ENCODE peak calls at places on chromosomes 13 and 19, in ten cellular contexts. Y, U, R, Q, G, X, J, A, F and C are unnamed samples. For H3K9me3 and H3K27me3, the result is how much of the 10 kb centered on the place peaks cover.

GRCh38 chr13:105202384-105202783 is 1333.1 kb downstream of the EFNB2 start:
- DNase-seq in J (peak), G (no peak), R (no peak), F (no peak), A (no peak), Y (no peak), U (no peak), X (no peak), Q (no peak), C (peak)

GRCh38 chr19:35043906-35044305 is 2.4 kb downstream of the HPN start:
- DNase-seq in A (no peak), Y (no peak), J (no peak), Q (no peak), G (no peak), R (no peak), U (no peak), F (no peak), X (no peak), C (no peak)

GRCh38 chr19:11450570-11451326 is 15.3 kb downstream of the PRKCSH start:
- DNase-seq in A (no peak), F (no peak), J (no peak), R (no peak), Y (no peak), X (no peak), U (no peak), Q (no peak), G (no peak), C (no peak)

GRCh38 chr19:13966684-13967128 is 14.4 kb downstream of the DCAF15 start:
- DNase-seq in A (no peak), J (no peak), X (no peak), G (no peak), U (no peak), Y (no peak), F (no peak), R (no peak), Q (no peak), C (no peak)

GRCh38 chr19:4523306-4524110 is 5.2 kb upstream of the PLIN4 start:
- DNase-seq in Q (peak), J (peak), U (peak), G (peak), F (peak), R (peak), X (peak), A (no peak), Y (no peak), C (peak)

GRCh38 chr19:2809387-2810140 is 10.1 kb upstream of the ZNF554 start:
- DNase-seq in G (no peak), X (no peak), A (no peak), R (no peak), Y (no peak), J (no peak), U (no peak), Q (no peak), F (no peak), C (no peak)

GRCh38 chr13:30763786-30764440 is 28.6 kb downstream of the ALOX5AP start:
- DNase-seq in Y (no peak), J (no peak), A (no peak), X (no peak), U (no peak), Q (no peak), G (no peak), F (no peak), R (peak), C (peak)

GRCh38 chr13:72255908-72256307 is 388.9 kb upstream of the DACH1 start:
- DNase-seq in R (no peak), J (peak), Y (no peak), U (no peak), G (no peak), A (no peak), F (no peak), Q (no peak), X (no peak), C (peak)

GRCh38 chr13:52158629-52159158 is 703 bp downstream of the NEK3 start:
- DNase-seq in U (peak), R (peak), Y (no peak), F (peak), J (peak), A (no peak), Q (peak), X (no peak), G (peak), C (no peak)

GRCh38 chr13:18953139-18953930 is 228.3 kb downstream of the TUBA3C start:
- DNase-seq in Y (no peak), J (no peak), X (no peak), G (no peak), Q (no peak), A (no peak), R (no peak), U (no peak), F (no peak), C (no peak)
- H3K9me3 ChIP-seq in Y (under half), J (under half), X (under half), G (under half), Q (under half), A (under half), R (under half), U (under half), F (under half), C (under half)

DNA sequence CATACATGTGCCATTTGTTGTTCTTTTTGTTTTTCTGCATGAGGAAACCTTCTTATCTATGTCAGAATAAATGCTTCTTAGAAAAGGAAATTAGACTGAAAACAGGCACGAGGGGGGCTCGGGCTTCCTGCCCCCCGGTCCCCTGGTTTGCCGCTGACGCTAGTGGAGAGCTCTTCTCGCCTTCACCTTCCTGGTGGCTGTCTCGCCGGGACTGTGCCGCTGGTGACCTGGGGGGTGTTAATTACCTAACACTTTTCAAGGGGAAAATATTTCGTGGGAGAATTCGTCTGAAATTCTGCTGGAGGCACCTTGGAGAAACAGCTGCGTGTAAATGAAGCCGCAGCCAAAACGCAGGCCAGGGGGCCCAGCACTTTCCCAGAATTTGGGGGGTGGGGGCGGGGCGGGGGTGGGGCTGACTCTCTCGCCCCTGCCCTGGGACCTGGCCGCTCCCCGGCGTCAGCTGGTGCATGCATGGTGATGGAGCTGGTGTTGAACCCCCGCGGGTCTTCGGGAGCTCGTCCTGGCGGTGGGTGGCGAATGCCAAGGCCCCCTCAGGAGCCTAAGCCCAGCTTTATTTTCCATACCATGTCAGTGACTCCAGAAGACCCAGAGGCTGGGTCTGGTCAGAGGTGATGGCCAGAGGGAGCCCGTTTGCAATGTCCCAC is 58.3 kb upstream of the MCF2L start:
- DNase-seq in Q (no peak), U (no peak), A (no peak), Y (no peak), R (no peak), F (no peak), X (no peak), G (no peak), J (no peak), C (no peak)
- H3K27me3 ChIP-seq in Q (under half), U (under half), A (under half), Y (under half), R (under half), F (under half), X (under half), G (half or more), J (under half), C (under half)

GRCh38 chr19:44692379-44692721 is 6.6 kb upstream of the CEACAM16 start:
- DNase-seq in F (no peak), J (no peak), G (no peak), U (no peak), R (no peak), Q (no peak), X (no peak), A (no peak), Y (no peak), C (no peak)

GRCh38 chr19:44686896-44687295 is 12.1 kb upstream of the CEACAM16 start:
- DNase-seq in Q (no peak), U (no peak), X (no peak), Y (no peak), F (no peak), G (no peak), A (no peak), R (no peak), J (no peak), C (no peak)

GRCh38 chr19:44690131-44690440 is 8.9 kb upstream of the CEACAM16 start:
- DNase-seq in R (no peak), U (no peak), Q (no peak), J (no peak), X (no peak), F (no peak), Y (no peak), A (no peak), G (no peak), C (no peak)

GRCh38 chr19:44687898-44688297 is 11.1 kb upstream of the CEACAM16 start:
- DNase-seq in Q (no peak), G (no peak), U (no peak), X (no peak), A (no peak), Y (no peak), F (no peak), R (no peak), J (no peak), C (no peak)

DNA sequence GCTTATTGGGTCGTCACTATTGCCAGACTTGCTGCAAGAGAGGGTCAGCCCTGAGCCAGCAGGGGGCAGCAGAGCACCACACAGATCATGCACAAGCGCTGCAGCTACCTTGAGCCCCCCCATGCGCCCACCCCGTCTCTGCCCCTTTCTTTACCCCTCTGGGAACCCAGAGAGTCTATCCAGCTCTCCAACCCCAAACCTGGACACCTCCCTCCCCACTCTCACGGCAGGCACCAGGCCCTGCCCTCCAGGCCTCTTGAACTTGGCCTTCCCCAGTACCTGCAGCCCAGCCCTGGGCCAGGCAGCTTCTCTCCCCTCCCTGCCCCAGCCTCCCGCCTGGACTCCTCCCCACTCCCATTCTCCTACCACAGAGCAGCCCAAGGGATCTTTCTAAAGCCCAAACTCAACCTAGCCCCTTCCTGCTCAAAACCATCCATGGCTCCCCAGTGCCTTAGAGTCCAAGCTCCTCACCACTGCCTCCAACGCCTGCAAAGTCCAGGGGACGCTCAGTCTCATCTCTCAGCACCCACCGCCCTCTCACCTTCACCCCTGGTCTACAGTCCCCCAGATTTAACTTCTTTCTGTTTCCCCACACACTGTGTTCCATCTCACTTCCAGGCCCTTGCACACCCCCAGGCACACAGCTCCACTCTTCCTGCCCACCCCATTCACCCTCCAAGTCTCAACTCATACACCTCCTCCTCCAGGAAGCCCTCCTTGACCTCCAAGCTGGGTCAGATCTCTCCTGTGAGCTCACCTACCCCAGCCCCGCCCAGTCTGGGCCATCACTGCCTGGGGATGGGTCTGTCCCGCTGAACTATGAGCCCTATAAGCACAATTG is 9.4 kb upstream of the CEACAM16 start:
- DNase-seq in F (peak), A (peak), Q (peak), U (peak), Y (peak), G (peak), J (peak), R (peak), X (peak), C (peak)
- H3K27ac ChIP-seq in F (no peak), A (no peak), Q (no peak), U (no peak), Y (no peak), G (no peak), J (no peak), R (no peak), X (no peak), C (no peak)

DNA sequence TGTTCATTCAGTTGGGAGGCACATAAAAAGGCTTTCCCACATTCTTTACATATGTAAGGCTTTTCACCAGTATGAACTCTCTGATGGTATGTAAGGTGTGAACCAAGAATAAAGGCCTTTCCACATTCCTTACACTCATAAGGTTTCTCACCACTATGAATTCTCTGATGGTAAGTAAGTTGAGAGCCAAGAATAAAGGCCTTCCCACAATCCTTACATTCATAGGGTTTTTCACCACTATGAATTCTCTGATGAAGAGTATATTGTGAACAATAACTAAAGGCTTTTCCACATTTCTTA is 29.3 kb downstream of the ZNF571 start:
- DNase-seq in A (no peak), R (no peak), J (no peak), U (no peak), G (no peak), Y (no peak), X (no peak), F (no peak), Q (no peak), C (no peak)
- H3K9me3 ChIP-seq in A (under half), R (half or more), J (under half), U (half or more), G (under half), Y (half or more), X (under half), F (under half), Q (under half), C (under half)